ENCODE peak calls at places on chromosome 17, in four cellular contexts. G, J, N and P are unnamed samples.

GRCh38 chr17:56595831-56596740 is 2.6 kb downstream of the NOG start:
- DNase-seq in N (peak), G (peak), J (peak), P (peak)

GRCh38 chr17:21354796-21355385 is 21.3 kb upstream of the KCNJ12 start:
- DNase-seq in J (no peak), N (no peak), G (no peak), P (no peak)

GRCh38 chr17:67995568-67996191 is 589 bp downstream of the C17orf58 start:
- DNase-seq in N (peak), J (peak), G (peak), P (peak)

GRCh38 chr17:83202002-83203000 is 122.9 kb downstream of the METRNL start:
- DNase-seq in G (no peak), N (peak), J (no peak), P (no peak)

GRCh38 chr17:63387941-63388340 is 58.2 kb downstream of the CYB561 start:
- DNase-seq in N (no peak), G (no peak), J (no peak), P (no peak)

GRCh38 chr17:57050303-57050702 is 34.7 kb upstream of the AKAP1 start:
- DNase-seq in J (no peak), G (no peak), N (no peak), P (no peak)

GRCh38 chr17:37797206-37797605 is 52.3 kb upstream of the HNF1B start:
- DNase-seq in G (peak), J (no peak), N (no peak), P (no peak)

GRCh38 chr17:10069301-10069700 is 129.1 kb downstream of the GAS7 start:
- DNase-seq in J (no peak), N (no peak), G (no peak), P (no peak)

GRCh38 chr17:36534117-36534880 is at the start of gene MYO19:
- DNase-seq in G (peak), N (peak), J (peak), P (peak)
- H2BK12ac ChIP-seq in G (no peak), N (peak), J (no peak), P (no peak)

DNA sequence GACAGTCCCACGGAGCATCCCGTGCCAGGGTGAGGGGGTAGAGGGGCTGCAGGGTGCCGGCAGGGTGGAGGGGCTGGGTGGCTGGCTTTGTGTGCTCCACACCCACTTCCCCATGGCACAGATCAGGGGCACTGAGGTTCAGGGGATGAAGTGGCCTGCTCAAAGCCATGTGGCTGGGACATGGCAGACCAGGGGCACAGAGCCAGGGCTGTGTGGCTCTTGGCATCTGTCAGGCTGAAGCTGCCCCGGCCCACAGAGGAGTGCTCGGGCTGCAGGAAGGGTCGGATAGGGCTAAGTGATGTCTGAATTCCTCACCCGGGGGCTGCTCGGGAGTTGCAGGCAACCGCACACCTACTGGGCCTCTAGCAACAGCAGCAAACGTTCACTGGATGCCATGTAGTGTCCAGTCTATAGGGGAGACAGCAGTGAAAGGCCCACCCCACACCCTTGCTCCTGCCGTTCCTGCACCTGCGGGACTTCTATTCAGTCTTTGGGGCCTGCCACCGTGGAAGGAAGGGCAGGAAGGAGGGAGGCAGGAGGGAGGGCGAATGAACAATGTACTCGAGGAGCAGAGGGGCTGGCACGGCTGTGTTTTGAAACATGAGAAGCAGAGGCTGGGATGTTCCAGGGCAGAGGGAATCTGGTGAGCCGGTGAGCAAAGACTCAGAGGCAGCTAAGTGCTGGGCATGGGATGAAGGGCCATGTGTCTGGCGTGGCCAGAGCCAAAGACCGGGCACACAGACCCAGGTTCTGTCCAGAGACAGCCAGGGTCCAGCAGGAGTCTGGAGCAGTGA is 15.1 kb downstream of the SLC5A10 start:
- DNase-seq in N (peak), J (peak), G (no peak), P (peak)
- H2BK12ac ChIP-seq in N (no peak), J (no peak), G (no peak), P (peak)

GRCh38 chr17:44378171-44378705 is 11.2 kb downstream of the ITGA2B start:
- DNase-seq in N (no peak), J (no peak), G (no peak), P (no peak)
- H2BK12ac ChIP-seq in N (no peak), J (no peak), G (no peak), P (no peak)

DNA sequence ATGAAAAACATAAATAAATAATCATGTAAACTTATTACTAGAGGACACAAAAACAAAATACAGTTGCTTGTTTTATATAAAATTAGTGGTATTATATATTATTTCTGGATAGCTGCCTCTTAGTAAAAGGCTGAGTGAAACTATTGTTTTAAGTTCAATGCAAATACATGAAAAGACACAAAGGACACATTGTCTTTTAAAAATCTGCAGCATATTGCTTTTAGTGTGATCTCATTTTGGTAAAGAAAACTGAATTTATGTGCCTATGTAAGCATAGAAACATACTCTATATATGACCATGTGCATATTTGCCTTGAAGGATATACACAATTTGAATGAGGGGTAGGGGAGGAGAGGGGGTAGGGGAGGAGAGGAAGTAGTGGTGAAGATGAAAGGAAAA is 5.9 kb downstream of the ABCA10 start:
- DNase-seq in G (no peak), J (no peak), N (no peak), P (no peak)
- H2BK12ac ChIP-seq in G (no peak), J (no peak), N (no peak), P (no peak)

GRCh38 chr17:33369876-33370275 is 76.8 kb upstream of the ASIC2 start:
- DNase-seq in G (no peak), J (no peak), N (no peak), P (no peak)

GRCh38 chr17:33369149-33369548 is 76.1 kb upstream of the ASIC2 start:
- DNase-seq in J (no peak), N (no peak), G (no peak), P (no peak)

GRCh38 chr17:33371377-33371776 is 78.3 kb upstream of the ASIC2 start:
- DNase-seq in N (no peak), J (no peak), G (no peak), P (no peak)

GRCh38 chr17:33373209-33373608 is 80.1 kb upstream of the ASIC2 start:
- DNase-seq in J (no peak), N (no peak), G (no peak), P (no peak)

DNA sequence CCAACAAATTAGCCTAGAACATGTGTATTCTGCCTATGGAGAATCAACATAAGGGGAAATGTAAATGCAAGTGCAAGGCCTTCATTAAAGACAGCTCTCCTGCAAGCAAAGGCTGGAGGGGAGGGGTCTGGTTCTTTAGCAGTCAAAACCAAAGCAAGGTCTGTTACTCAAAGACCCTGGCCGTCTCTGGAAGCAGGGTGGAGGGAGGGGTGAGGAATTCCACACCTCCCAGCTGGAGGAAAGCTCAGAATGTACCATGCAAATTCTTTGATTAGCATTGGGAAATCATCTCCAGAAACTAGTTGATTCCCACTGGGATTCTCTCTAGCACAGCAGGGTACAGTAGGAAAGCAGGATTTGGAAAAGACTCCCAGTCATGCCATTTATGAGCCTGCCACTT is 77.3 kb upstream of the ASIC2 start:
- DNase-seq in J (peak), N (no peak), G (no peak), P (no peak)
- H2BK12ac ChIP-seq in J (no peak), N (no peak), G (no peak), P (no peak)

DNA sequence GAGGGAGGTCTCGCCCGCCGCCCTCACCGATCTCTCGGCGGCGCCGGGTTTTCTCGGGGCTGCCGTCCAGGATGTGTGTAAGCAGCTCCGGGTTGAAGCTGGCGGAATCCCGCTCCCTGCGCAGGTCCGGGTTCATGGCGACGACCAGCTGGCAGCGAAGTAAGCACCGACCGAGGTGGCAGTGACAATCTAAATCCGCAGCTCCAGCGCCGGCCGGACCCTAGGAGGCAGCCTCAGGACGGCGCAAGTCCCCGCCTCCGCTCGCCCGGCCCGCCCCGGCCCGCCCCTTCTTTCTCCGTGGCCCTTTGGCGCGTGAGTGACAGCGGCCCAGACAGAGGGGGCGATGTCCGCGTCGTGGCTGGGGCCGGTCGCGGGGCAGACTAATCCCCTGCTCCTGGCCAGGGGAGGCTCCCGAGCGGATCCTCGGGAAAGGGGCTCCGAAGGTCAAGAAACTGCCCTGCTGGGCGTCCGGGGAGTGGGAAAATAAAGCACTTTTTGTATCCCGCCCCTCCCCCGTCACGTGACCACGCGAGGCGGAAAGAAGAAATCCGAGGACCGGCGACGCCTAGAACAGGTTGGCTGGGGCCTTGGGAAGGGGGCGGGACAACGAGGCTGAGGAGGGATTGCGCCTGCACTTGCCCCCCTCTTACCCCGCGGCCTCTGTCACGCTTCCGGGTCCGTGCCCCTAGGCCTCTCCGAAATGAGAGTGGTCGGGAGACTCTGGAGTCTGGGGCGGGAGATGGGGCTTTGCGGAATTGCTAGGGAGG is at the start of the genes ACOX1 and TEN1:
- DNase-seq in G (peak), J (peak), N (peak), P (peak)
- H2BK12ac ChIP-seq in G (no peak), J (no peak), N (peak), P (no peak)

DNA sequence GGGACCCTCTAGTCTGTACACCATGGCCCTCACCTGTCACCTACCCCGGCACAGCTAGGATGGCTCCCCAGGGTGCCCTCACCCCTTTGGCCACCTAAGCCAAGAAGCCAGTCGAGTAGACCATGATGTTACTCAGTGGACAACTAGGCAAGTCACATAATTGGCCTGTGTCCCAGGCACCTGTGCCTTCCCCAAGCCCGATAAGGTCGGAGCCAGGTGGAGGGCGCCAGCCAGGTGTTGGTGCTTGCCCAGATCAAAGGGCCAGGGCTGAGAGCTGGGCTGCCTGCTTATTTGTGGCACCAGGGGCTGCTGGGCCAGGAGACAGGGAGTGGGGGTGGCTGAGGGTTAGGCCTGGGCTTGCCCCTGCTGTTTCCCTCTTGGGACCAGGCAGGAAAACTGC is 16.8 kb downstream of the SPNS2 start:
- DNase-seq in N (no peak), G (no peak), J (no peak), P (no peak)
- H2BK12ac ChIP-seq in N (no peak), G (no peak), J (no peak), P (peak)

GRCh38 chr17:36144014-36144413 is 32.4 kb downstream of the TBC1D3B start:
- DNase-seq in J (no peak), G (no peak), N (no peak), P (no peak)
- H2BK12ac ChIP-seq in J (no peak), G (no peak), N (no peak), P (no peak)